ENCODE peak calls at places on chromosome 1, in nine cellular contexts. Y, B, Z, S, A, J, O, G and W are unnamed samples.

GRCh38 chr1:83769594-83770321 is 229.2 kb downstream of the TTLL7 start:
- DNase-seq in J (no peak), G (no peak), A (no peak), B (no peak), Y (no peak), S (no peak), Z (no peak), O (no peak), W (no peak)

GRCh38 chr1:41823453-41823852 is 95.3 kb downstream of the HIVEP3 start:
- DNase-seq in J (peak; percentile 72), S (no peak), Y (no peak), B (no peak), G (no peak), A (no peak), O (no peak), Z (no peak), W (no peak)

GRCh38 chr1:63330331-63330916 is 8.1 kb downstream of the FOXD3 start:
- DNase-seq in S (no peak), O (no peak), B (no peak), J (no peak), Z (no peak), G (no peak), A (no peak), Y (no peak), W (no peak)

GRCh38 chr1:224448428-224449017 is 13.9 kb upstream of the WDR26 start:
- DNase-seq in Y (no peak), A (no peak), G (no peak), S (no peak), J (no peak), B (no peak), O (no peak), Z (no peak), W (no peak)

GRCh38 chr1:107534632-107535031 is 393.8 kb downstream of the NTNG1 start:
- DNase-seq in J (no peak), Y (no peak), A (no peak), S (no peak), G (no peak), B (no peak), Z (no peak), O (no peak), W (no peak)

GRCh38 chr1:221435510-221435909 is 306.4 kb downstream of the DUSP10 start:
- DNase-seq in A (no peak), B (no peak), O (peak; percentile 45), G (no peak), S (peak; percentile 68), J (peak; percentile 68), Z (no peak), Y (peak; percentile 60), W (peak; percentile 37)

GRCh38 chr1:45355683-45356082 is 15.4 kb upstream of the MUTYH start:
- DNase-seq in Y (no peak), Z (no peak), J (no peak), S (no peak), G (no peak), A (no peak), B (no peak), O (no peak), W (no peak)

GRCh38 chr1:100989306-100990077 is 36.1 kb downstream of the DPH5 start:
- DNase-seq in Y (peak; percentile 12), O (peak; percentile 80), S (no peak), J (no peak), A (peak; percentile 50), G (no peak), Z (no peak), B (no peak), W (peak; percentile 60)

GRCh38 chr1:188778578-188778977 is 1699.1 kb downstream of the BRINP3 start:
- DNase-seq in Z (no peak), Y (no peak), A (no peak), S (no peak), J (no peak), O (no peak), B (no peak), G (no peak), W (no peak)

GRCh38 chr1:153533689-153534201 is 2.0 kb downstream of the S100A6 start:
- DNase-seq in A (no peak), G (no peak), Y (peak; percentile 94), S (no peak), O (peak; percentile 89), B (no peak), Z (no peak), J (peak; percentile 93), W (peak; percentile 94)

GRCh38 chr1:29551536-29551935 is 315.2 kb downstream of the PTPRU start:
- DNase-seq in A (no peak), Y (no peak), B (no peak), G (no peak), Z (no peak), O (no peak), J (no peak), S (no peak), W (no peak)

GRCh38 chr1:202158810-202159533 is 1.4 kb downstream of the PTPN7 start:
- DNase-seq in A (no peak), J (no peak), Y (no peak), B (peak; percentile 30), G (no peak), S (no peak), Z (no peak), O (no peak), W (no peak)